ENCODE peak calls at places on chromosomes 6 and 20, in seven cellular contexts. C is body of pancreas, Z is IMR-90, N is A549, T is HepG2, O is adrenal gland, H is HCT116. R is an unnamed sample.

GRCh38 chr6:45970326-45970725 is 45.3 kb downstream of the CLIC5 start:
- DNase-seq in C (no peak), O (no peak), T (no peak), H (no peak), Z (no peak), N (no peak), R (no peak)

GRCh38 chr20:400451-401275 is 7.4 kb upstream of the RBCK1 start:
- DNase-seq in O (no peak), C (no peak), T (no peak), H (no peak), N (peak; percentile 62), Z (no peak), R (no peak)

GRCh38 chr20:8215516-8215915 is 83.5 kb downstream of the PLCB1 start:
- DNase-seq in N (no peak), Z (peak; percentile 83), C (no peak), H (no peak), O (no peak), T (no peak), R (no peak)

GRCh38 chr6:147077251-147077650 is 127.0 kb upstream of the STXBP5 start:
- DNase-seq in T (no peak), H (no peak), Z (no peak), C (peak; percentile 86), N (no peak), O (no peak), R (no peak)

GRCh38 chr6:10720229-10720959 is 2.5 kb upstream of the TMEM14C start:
- DNase-seq in T (peak; percentile 24), C (peak; percentile 35), O (peak; percentile 60), Z (peak; percentile 17), H (no peak), N (no peak), R (no peak)

GRCh38 chr6:150037526-150038201 is 12.3 kb upstream of the RAET1L start:
- DNase-seq in H (no peak), Z (no peak), N (no peak), O (no peak), C (no peak), T (no peak), R (no peak)

GRCh38 chr6:151034825-151035781 is 169.6 kb downstream of the MTHFD1L start:
- DNase-seq in N (no peak), T (no peak), H (no peak), C (no peak), O (no peak), Z (no peak), R (peak; percentile 59)

GRCh38 chr20:36773548-36774242 is at the start of gene DSN1:
- DNase-seq in N (peak; percentile 98), Z (peak; percentile 97), O (peak; percentile 99), T (peak; percentile 98), H (peak; percentile 95), C (peak; percentile 98), R (peak; percentile 100)

GRCh38 chr6:131519670-131520436 is 53.2 kb upstream of the ARG1 start:
- DNase-seq in N (peak; percentile 52), H (peak; percentile 40), T (peak; percentile 76), C (peak; percentile 48), O (peak; percentile 44), Z (peak; percentile 45), R (no peak)

DNA sequence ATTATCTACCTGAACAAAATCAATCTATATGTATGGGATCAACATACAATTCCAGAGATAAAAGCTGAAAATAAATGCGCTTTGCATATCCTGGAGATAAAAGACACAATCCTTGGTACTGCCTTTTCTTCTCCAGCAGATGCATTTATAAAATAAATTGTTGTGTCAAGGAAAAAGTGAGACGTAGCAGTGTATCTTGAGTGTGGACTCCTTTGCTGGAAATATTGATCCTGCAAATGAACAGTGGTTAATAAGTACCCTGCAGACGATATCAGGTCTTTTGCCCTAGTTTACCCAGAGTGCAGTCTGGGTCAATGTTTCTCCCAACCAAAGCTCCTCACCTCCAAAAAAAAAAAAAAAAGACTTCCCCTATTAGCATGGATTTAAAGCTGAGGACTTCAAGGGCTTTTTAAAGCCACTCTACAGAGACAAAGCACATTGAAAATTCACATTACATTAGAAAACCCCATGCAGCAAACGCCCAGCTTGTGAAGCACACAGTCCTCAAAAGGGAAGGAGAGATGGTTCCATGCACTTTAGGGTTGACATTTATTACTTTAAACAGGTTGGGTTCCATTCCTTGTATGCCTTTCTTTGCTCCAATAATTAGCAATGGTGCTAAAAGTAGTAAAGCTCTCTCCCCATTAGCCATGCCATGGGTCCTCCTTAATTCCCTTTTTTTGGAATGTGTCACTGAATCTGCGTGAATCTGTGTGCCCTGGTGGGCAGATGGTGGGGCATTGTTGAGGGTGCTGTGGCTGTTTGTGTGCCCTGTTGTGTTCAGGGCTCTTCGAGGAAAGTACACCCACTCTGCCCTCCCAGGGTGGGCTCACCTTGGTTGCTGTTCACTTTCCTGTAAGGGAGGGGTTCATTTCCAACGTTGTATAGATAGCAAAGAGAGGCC is 21.1 kb downstream of the FOXA2 start:
- DNase-seq in C (no peak), Z (no peak), H (no peak), N (no peak), T (no peak), O (no peak), R (no peak)
- H3K4me3 ChIP-seq in C (no peak overlapping the region), Z (no peak overlapping the region), H (no peak overlapping the region), N (no peak overlapping the region), T (no peak overlapping the region), O (no peak overlapping the region), R (no peak overlapping the region)

GRCh38 chr6:168565112-168565511 is 124.1 kb downstream of the SMOC2 start:
- DNase-seq in Z (no peak), T (no peak), C (no peak), H (no peak), O (no peak), N (no peak), R (peak; percentile 29)
- TF ChIP-seq POLR2A in Z (no peak), T (no peak), C (no peak), H (no peak), O (no peak), N (no peak), R (no peak)

GRCh38 chr6:30171677-30172471 is 8.5 kb downstream of the TRIM15 start:
- DNase-seq in C (no peak), Z (no peak), T (no peak), H (no peak), O (no peak), N (no peak), R (no peak)
- TF ChIP-seq CTCF in C (no peak), Z (no peak), T (no peak), H (no peak), O (no peak), N (no peak), R (no peak)

DNA sequence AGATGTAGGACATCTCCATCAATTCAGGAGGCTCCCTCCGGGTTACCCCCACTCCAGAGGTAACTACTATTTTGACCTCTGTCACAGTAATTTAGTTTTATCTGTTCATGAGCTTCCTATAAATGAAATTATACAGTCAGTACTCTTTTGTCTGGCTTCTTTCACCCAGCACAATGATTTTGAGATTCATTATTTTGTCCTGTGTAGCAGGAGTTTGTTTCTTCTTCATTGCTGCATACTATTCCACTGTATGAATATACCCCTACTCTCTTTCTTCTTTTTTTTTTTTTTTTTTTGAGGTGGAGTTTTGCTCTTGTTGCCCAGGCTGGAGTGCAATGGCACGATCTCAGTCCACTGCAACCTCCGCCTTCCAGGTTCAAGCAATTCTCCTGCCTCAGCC is 11.8 kb upstream of the AP5S1 start:
- DNase-seq in T (no peak), H (no peak), Z (no peak), C (no peak), N (no peak), O (no peak), R (no peak)
- H3K4me3 ChIP-seq in T (no peak overlapping the region), H (no peak overlapping the region), Z (no peak overlapping the region), C (no peak overlapping the region), N (peak overlapping the region; percentile 13), O (no peak overlapping the region), R (no peak overlapping the region)

GRCh38 chr6:30518505-30518850 is 29.2 kb downstream of the HLA-E start:
- DNase-seq in N (no peak), H (no peak), T (peak; percentile 20), C (no peak), O (no peak), Z (no peak), R (no peak)

GRCh38 chr6:30520480-30520992 is 31.2 kb downstream of the HLA-E start:
- DNase-seq in N (no peak), Z (no peak), T (no peak), O (no peak), C (no peak), H (no peak), R (no peak)

GRCh38 chr6:30513451-30513850 is 24.1 kb downstream of the HLA-E start:
- DNase-seq in C (no peak), O (no peak), T (no peak), N (no peak), Z (no peak), H (no peak), R (peak; percentile 54)

GRCh38 chr6:30515106-30515505 is 25.8 kb downstream of the HLA-E start:
- DNase-seq in T (no peak), Z (no peak), C (no peak), O (no peak), N (no peak), H (no peak), R (no peak)

GRCh38 chr6:30515967-30516753 is 26.9 kb downstream of the HLA-E start:
- DNase-seq in T (peak; percentile 95), H (peak; percentile 61), O (peak; percentile 79), Z (peak; percentile 96), N (peak; percentile 91), C (peak; percentile 95), R (peak; percentile 98)
- TF ChIP-seq POLR2A in T (peak; percentile 78), H (no peak), O (peak; percentile 60), Z (peak; percentile 82), N (no peak), C (peak; percentile 41), R (no peak)

GRCh38 chr6:136783495-136784270 is 8.6 kb downstream of the MAP3K5 start:
- DNase-seq in H (no peak), Z (no peak), C (peak; percentile 62), T (no peak), N (no peak), O (no peak), R (peak; percentile 22)
- TF ChIP-seq CTCF in H (no peak), Z (no peak), C (no peak), T (no peak), N (no peak), O (no peak), R (no peak)

R was measured in lower leg skin.